ENCODE peak calls at places on chromosomes 2 and 18, in five cellular contexts. V is left ventricle myocardium inferior, A is Peyer's patch, E is neural progenitor cell, P is heart left ventricle. O is an unnamed sample. For H3K36me3, the result is how much of the 10 kb centered on the place peaks cover.

GRCh38 chr2:64212346-64212745 is 68.1 kb upstream of the PELI1 start:
- DNase-seq in P (no peak), A (no peak), V (no peak), E (no peak), O (no peak)

GRCh38 chr2:127862228-127862627 is 4.3 kb upstream of the POLR2D start:
- DNase-seq in P (no peak), V (no peak), E (no peak), A (no peak), O (no peak)

GRCh38 chr2:134107402-134107801 is 146.5 kb upstream of the MGAT5 start:
- DNase-seq in E (peak), V (no peak), A (no peak), P (no peak), O (peak)

GRCh38 chr18:35481960-35482366 is 15.8 kb downstream of the INO80C start:
- DNase-seq in V (no peak), P (no peak), E (no peak), A (no peak), O (no peak)

GRCh38 chr2:111898703-111899514 is 502 bp downstream of the MERTK start:
- DNase-seq in A (no peak), V (peak), E (peak), P (peak), O (no peak)

GRCh38 chr2:199282309-199282708 is 175.4 kb downstream of the SATB2 start:
- DNase-seq in E (no peak), A (no peak), V (no peak), P (no peak), O (no peak)

GRCh38 chr18:1039421-1039820 is 134.8 kb downstream of the ADCYAP1 start:
- DNase-seq in A (no peak), E (no peak), P (no peak), V (no peak), O (no peak)

GRCh38 chr18:11008544-11008943 is 140.8 kb downstream of the PIEZO2 start:
- DNase-seq in E (no peak), A (no peak), V (no peak), P (no peak), O (no peak)

GRCh38 chr2:219536967-219537366 is 6.6 kb downstream of the CHPF start:
- DNase-seq in V (no peak), E (no peak), P (no peak), A (no peak), O (no peak)

GRCh38 chr2:159168707-159169106 is 117.8 kb downstream of the WDSUB1 start:
- DNase-seq in V (no peak), P (no peak), E (no peak), A (no peak), O (no peak)

GRCh38 chr2:205984381-205984780 is 101.6 kb downstream of the INO80D start:
- DNase-seq in P (no peak), E (no peak), A (no peak), V (no peak), O (no peak)

GRCh38 chr18:6653880-6654279 is 75.6 kb upstream of the ARHGAP28 start:
- DNase-seq in E (no peak), V (no peak), A (no peak), P (no peak), O (no peak)

GRCh38 chr2:190504912-190505311 is 29.6 kb downstream of the NEMP2 start:
- DNase-seq in P (no peak), A (no peak), V (no peak), E (no peak), O (no peak)

GRCh38 chr2:120607506-120607905 is 128.2 kb upstream of the GLI2 start:
- DNase-seq in E (no peak), A (no peak), V (peak), P (no peak), O (no peak)

GRCh38 chr2:160694631-160695030 is 201.0 kb upstream of the RBMS1 start:
- DNase-seq in A (no peak), V (no peak), P (no peak), E (no peak), O (no peak)

GRCh38 chr18:64444819-64445218 is 295.9 kb upstream of the LINC00305 start:
- DNase-seq in V (no peak), E (no peak), P (no peak), A (no peak), O (no peak)

GRCh38 chr2:96501471-96501874 is 3.7 kb downstream of the NEURL3 start:
- DNase-seq in A (no peak), V (no peak), E (no peak), P (no peak), O (no peak)

GRCh38 chr2:128894896-128895295 is 576.2 kb upstream of the HS6ST1 start:
- DNase-seq in P (no peak), E (no peak), A (no peak), V (no peak), O (no peak)

GRCh38 chr2:158619496-158619895 is 162.7 kb downstream of the PKP4 start:
- DNase-seq in E (peak), A (no peak), V (no peak), P (no peak), O (no peak)

GRCh38 chr18:73365018-73365417 is 497.2 kb upstream of the NETO1 start:
- DNase-seq in V (no peak), P (no peak), E (no peak), A (no peak), O (no peak)

GRCh38 chr18:41395695-41396094 is 559.3 kb upstream of the PIK3C3 start:
- DNase-seq in E (no peak), P (no peak), A (no peak), V (no peak), O (no peak)

GRCh38 chr18:34809697-34810096 is 99.6 kb downstream of the DTNA start:
- DNase-seq in E (peak), A (no peak), P (peak), V (peak), O (peak)

GRCh38 chr18:75473316-75473715 is 45.8 kb upstream of the SMIM21 start:
- DNase-seq in E (no peak), P (no peak), V (no peak), A (no peak), O (peak)

GRCh38 chr18:75477913-75478312 is 50.4 kb upstream of the SMIM21 start:
- DNase-seq in A (no peak), E (no peak), P (no peak), V (no peak), O (no peak)

GRCh38 chr18:75472906-75473305 is 45.4 kb upstream of the SMIM21 start:
- DNase-seq in V (no peak), P (no peak), E (no peak), A (no peak), O (peak)

GRCh38 chr18:75474332-75474731 is 46.8 kb upstream of the SMIM21 start:
- DNase-seq in A (no peak), E (no peak), P (no peak), V (no peak), O (no peak)

DNA sequence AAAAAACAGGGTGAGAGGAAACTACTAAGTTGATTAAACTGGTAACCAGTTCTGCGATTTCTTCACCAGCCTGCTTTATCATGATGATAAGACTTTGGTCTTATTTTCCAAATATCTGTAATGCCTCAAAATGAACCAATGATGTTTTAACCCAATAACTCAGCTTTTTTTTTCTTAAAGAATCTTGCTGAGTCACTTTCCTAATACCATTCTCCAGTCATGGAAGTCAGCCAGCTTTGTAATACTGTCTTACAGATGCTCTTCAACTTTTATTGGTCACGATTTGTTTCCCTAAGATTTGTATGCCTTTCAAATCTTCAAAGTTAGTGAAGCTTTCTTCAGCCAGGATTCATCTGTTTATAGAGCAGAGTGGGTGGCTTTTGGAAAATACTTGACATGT is 47.7 kb upstream of the SMIM21 start:
- DNase-seq in A (no peak), E (no peak), V (no peak), P (no peak), O (no peak)
- H3K27ac ChIP-seq in A (no peak), E (no peak), V (no peak), P (no peak), O (no peak)

GRCh38 chr2:150473767-150474166 is 13.7 kb downstream of the RND3 start:
- DNase-seq in E (no peak), A (no peak), V (no peak), P (no peak), O (no peak)
- H3K36me3 ChIP-seq in E (under half), A (under half), V (under half), P (under half), O (half or more)

GRCh38 chr18:25284278-25284677 is 67.7 kb downstream of the ZNF521 start:
- DNase-seq in P (no peak), V (no peak), E (no peak), A (no peak), O (no peak)
- H3K4me3 ChIP-seq in P (no peak), V (peak), E (peak), A (no peak), O (no peak)

DNA sequence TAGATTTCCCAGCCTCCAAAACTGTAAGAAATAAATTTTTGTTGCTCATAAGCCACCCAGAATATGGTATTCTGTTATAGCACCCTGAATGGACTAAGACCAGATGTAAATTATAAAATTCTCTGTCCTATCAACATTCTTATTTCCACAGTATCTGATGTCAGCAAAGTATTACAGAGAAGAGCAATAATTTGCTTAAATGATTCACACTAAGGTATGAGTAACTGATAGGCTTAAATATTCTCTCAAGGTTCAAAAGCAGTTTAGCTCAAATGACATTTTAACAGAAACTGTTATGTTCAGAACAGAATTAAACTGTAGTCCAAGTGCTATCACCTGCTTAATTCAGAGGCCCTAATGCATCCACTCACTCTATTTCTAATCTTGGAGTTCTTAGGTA is 12.8 kb downstream of the SESTD1 start:
- DNase-seq in E (no peak), P (no peak), V (no peak), A (no peak), O (no peak)
- H3K27ac ChIP-seq in E (no peak), P (no peak), V (no peak), A (no peak), O (no peak)